ENCODE peak calls at places on chromosomes 11 and 22, in nine cellular contexts. X, K, G, M, N, A, C, Y and T are unnamed samples. For H3K36me3, the result is how much of the 10 kb centered on the place peaks cover.

GRCh38 chr11:75816561-75817239 is 1.7 kb downstream of the UVRAG start:
- DNase-seq in X (no peak), K (no peak), G (no peak), M (no peak), N (no peak), A (no peak), C (no peak), Y (no peak), T (no peak)

GRCh38 chr22:49155039-49155808 is 672.4 kb downstream of the BRD1 start:
- DNase-seq in X (no peak), K (no peak), G (peak), M (no peak), N (no peak), A (no peak), C (no peak), Y (no peak), T (no peak)

GRCh38 chr11:9207229-9207628 is 57.9 kb downstream of the DENND5A start:
- DNase-seq in X (no peak), K (no peak), G (no peak), M (no peak), N (no peak), A (no peak), C (no peak), Y (no peak), T (no peak)

GRCh38 chr22:22949953-22950352 is 62.3 kb downstream of the IGLL5 start:
- DNase-seq in X (no peak), K (no peak), G (no peak), M (no peak), N (no peak), A (peak), C (no peak), Y (no peak), T (no peak)

GRCh38 chr11:113549611-113550061 is 74.4 kb upstream of the DRD2 start:
- DNase-seq in X (no peak), K (no peak), G (no peak), M (no peak), N (no peak), A (no peak), C (no peak), Y (peak), T (no peak)

GRCh38 chr11:42205518-42205917 is 746.1 kb upstream of the LRRC4C start:
- DNase-seq in X (no peak), K (peak), G (no peak), M (no peak), N (no peak), A (peak), C (no peak), Y (no peak), T (no peak)

GRCh38 chr11:116700586-116701220 is 72.1 kb downstream of the BUD13 start:
- DNase-seq in X (peak), K (no peak), G (no peak), M (no peak), N (no peak), A (no peak), C (no peak), Y (no peak), T (no peak)

GRCh38 chr22:40637181-40638150 is 947 bp upstream of the MRTFA start:
- DNase-seq in X (peak), K (peak), G (no peak), M (peak), N (no peak), A (peak), C (peak), Y (no peak), T (peak)

GRCh38 chr11:25981998-25982397 is 349.9 kb upstream of the ANO3 start:
- DNase-seq in X (no peak), K (no peak), G (peak), M (no peak), N (peak), A (peak), C (peak), Y (peak), T (no peak)

GRCh38 chr11:2929511-2929879 is 275 bp upstream of the PHLDA2 start:
- DNase-seq in X (peak), K (no peak), G (no peak), M (peak), N (no peak), A (peak), C (peak), Y (peak), T (peak)

GRCh38 chr11:121452609-121453150 is at the start of gene SORL1-AS1:
- DNase-seq in X (no peak), K (no peak), G (no peak), M (no peak), N (no peak), A (peak), C (peak), Y (no peak), T (no peak)

GRCh38 chr11:11976476-11977187 is 31.8 kb downstream of the DKK3 start:
- DNase-seq in X (peak), K (peak), G (no peak), M (no peak), N (no peak), A (no peak), C (peak), Y (no peak), T (peak)
- TF ChIP-seq CTCF in X (no peak), K (no peak), G (no peak), M (no peak), N (no peak), A (no peak), C (no peak), Y (no peak), T (no peak)

DNA sequence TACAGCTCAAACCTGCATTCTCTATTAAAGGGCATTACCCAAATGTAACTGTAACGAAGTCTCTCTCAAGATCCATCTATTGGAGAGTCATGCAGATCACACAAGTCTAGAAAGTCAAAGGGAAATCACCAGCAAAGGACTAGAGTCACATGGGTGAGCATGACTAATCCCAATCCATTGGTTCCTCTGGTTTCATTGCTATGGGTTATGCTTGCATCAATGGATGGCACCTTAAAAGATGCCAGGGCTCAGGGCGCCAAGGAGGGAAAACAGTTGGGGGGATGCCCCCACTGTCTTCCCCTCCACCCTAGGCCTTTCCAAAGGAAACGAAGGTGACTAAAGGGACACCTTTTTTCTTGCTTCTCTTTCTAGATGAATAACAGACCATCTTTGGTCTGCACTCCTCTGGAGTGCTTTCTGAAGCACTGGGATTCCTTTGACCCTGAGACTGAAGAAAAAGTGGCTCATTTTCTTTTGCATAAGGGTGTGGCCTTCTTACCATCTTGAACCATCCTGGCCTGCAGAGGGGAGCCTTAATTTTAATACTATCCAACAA is 8.1 kb downstream of the NXPE4 start:
- DNase-seq in X (no peak), K (no peak), G (no peak), M (no peak), N (no peak), A (no peak), C (no peak), Y (no peak), T (no peak)
- H3K27ac ChIP-seq in X (no peak), K (no peak), G (no peak), M (no peak), N (no peak), A (no peak), C (no peak), Y (no peak), T (no peak)

GRCh38 chr11:62716206-62716605 is 8.7 kb downstream of the GNG3 start:
- DNase-seq in X (no peak), K (no peak), G (no peak), M (no peak), N (no peak), A (no peak), C (no peak), Y (no peak), T (no peak)

GRCh38 chr11:62712861-62713260 is 5.4 kb downstream of the GNG3 start:
- DNase-seq in X (no peak), K (no peak), G (no peak), M (no peak), N (no peak), A (no peak), C (no peak), Y (no peak), T (no peak)

GRCh38 chr11:62713343-62713742 is 5.9 kb downstream of the GNG3 start:
- DNase-seq in X (peak), K (no peak), G (no peak), M (peak), N (no peak), A (peak), C (peak), Y (no peak), T (no peak)

GRCh38 chr11:62716816-62717215 is 9.3 kb downstream of the GNG3 start:
- DNase-seq in X (no peak), K (no peak), G (no peak), M (no peak), N (no peak), A (no peak), C (no peak), Y (no peak), T (no peak)

GRCh38 chr11:62715150-62716130 is 8.0 kb downstream of the GNG3 start:
- DNase-seq in X (no peak), K (no peak), G (no peak), M (no peak), N (no peak), A (no peak), C (no peak), Y (no peak), T (no peak)
- H3K36me3 ChIP-seq in X (half or more), K (half or more), G (half or more), M (half or more), N (under half), A (under half), C (under half), Y (half or more), T (half or more)

GRCh38 chr11:65432686-65433582 is 10.3 kb downstream of the NEAT1 start:
- DNase-seq in X (no peak), K (no peak), G (peak), M (no peak), N (no peak), A (no peak), C (no peak), Y (no peak), T (no peak)
- TF ChIP-seq CTCF in X (no peak), K (peak), G (peak), M (peak), N (peak), A (peak), C (no peak), Y (no peak), T (no peak)

GRCh38 chr22:29798318-29798717 is 31.1 kb downstream of the UQCR10 start:
- DNase-seq in X (no peak), K (no peak), G (no peak), M (no peak), N (no peak), A (no peak), C (no peak), Y (no peak), T (no peak)
- H3K27ac ChIP-seq in X (peak), K (no peak), G (no peak), M (peak), N (no peak), A (peak), C (peak), Y (no peak), T (no peak)

GRCh38 chr11:47756208-47756607 is 10.9 kb downstream of the FNBP4 start:
- DNase-seq in X (no peak), K (no peak), G (no peak), M (no peak), N (no peak), A (no peak), C (no peak), Y (no peak), T (no peak)
- H3K36me3 ChIP-seq in X (half or more), K (half or more), G (half or more), M (half or more), N (under half), A (under half), C (under half), Y (half or more), T (half or more)